ENCODE peak calls at places on chromosomes 2 and 18, in ten cellular contexts. One of them, this sample, is unnamed.

GRCh38 chr2:183162362-183162761 is 38.1 kb downstream of the NUP35 start:
- DNase-seq in fibroblast of the conjunctiva: peak; percentile 4
- DNase-seq in left colon: no peak
- DNase-seq in neural crest cell: no peak
- DNase-seq in psoas muscle: no peak
- DNase-seq in foreskin keratinocyte: peak; percentile 15
- DNase-seq in choroid plexus epithelial cell: peak; percentile 65
- DNase-seq in lower lobe of right lung: no peak
- DNase-seq in NCI-H1436: no peak
- DNase-seq in activated CD8-positive, alpha-beta memory T cell treated with anti-CD3 and anti-CD28 coated beads, Interleukin-2, amount 10 ng/mL, durations not matched to agents 7 days and 5 days: no peak
- DNase-seq in this sample: no peak

GRCh38 chr2:72220170-72220569 is 72.5 kb upstream of the CYP26B1 start:
- DNase-seq in fibroblast of the conjunctiva: no peak
- DNase-seq in left colon: no peak
- DNase-seq in neural crest cell: peak; percentile 12
- DNase-seq in psoas muscle: no peak
- DNase-seq in foreskin keratinocyte: no peak
- DNase-seq in choroid plexus epithelial cell: peak; percentile 30
- DNase-seq in lower lobe of right lung: no peak
- DNase-seq in NCI-H1436: no peak
- DNase-seq in activated CD8-positive, alpha-beta memory T cell treated with anti-CD3 and anti-CD28 coated beads, Interleukin-2, amount 10 ng/mL, durations not matched to agents 7 days and 5 days: no peak
- DNase-seq in this sample: no peak

GRCh38 chr18:76679259-76679658 is 143.1 kb upstream of the ZNF236 start:
- DNase-seq in fibroblast of the conjunctiva: no peak
- DNase-seq in left colon: no peak
- DNase-seq in neural crest cell: no peak
- DNase-seq in psoas muscle: no peak
- DNase-seq in foreskin keratinocyte: no peak
- DNase-seq in choroid plexus epithelial cell: peak; percentile 37
- DNase-seq in lower lobe of right lung: no peak
- DNase-seq in NCI-H1436: peak; percentile 50
- DNase-seq in activated CD8-positive, alpha-beta memory T cell treated with anti-CD3 and anti-CD28 coated beads, Interleukin-2, amount 10 ng/mL, durations not matched to agents 7 days and 5 days: no peak
- DNase-seq in this sample: no peak

GRCh38 chr18:63309422-63309821 is 10.1 kb downstream of the BCL2 start:
- DNase-seq in fibroblast of the conjunctiva: no peak
- DNase-seq in left colon: no peak
- DNase-seq in neural crest cell: no peak
- DNase-seq in psoas muscle: no peak
- DNase-seq in foreskin keratinocyte: no peak
- DNase-seq in choroid plexus epithelial cell: no peak
- DNase-seq in lower lobe of right lung: no peak
- DNase-seq in NCI-H1436: no peak
- DNase-seq in activated CD8-positive, alpha-beta memory T cell treated with anti-CD3 and anti-CD28 coated beads, Interleukin-2, amount 10 ng/mL, durations not matched to agents 7 days and 5 days: peak; percentile 57
- DNase-seq in this sample: no peak

GRCh38 chr2:237437566-237437965 is 23.6 kb upstream of the COL6A3 start:
- DNase-seq in fibroblast of the conjunctiva: no peak
- DNase-seq in left colon: no peak
- DNase-seq in neural crest cell: no peak
- DNase-seq in psoas muscle: no peak
- DNase-seq in foreskin keratinocyte: no peak
- DNase-seq in choroid plexus epithelial cell: no peak
- DNase-seq in lower lobe of right lung: no peak
- DNase-seq in NCI-H1436: no peak
- DNase-seq in activated CD8-positive, alpha-beta memory T cell treated with anti-CD3 and anti-CD28 coated beads, Interleukin-2, amount 10 ng/mL, durations not matched to agents 7 days and 5 days: no peak
- DNase-seq in this sample: no peak

GRCh38 chr18:21604711-21605110 is 4.2 kb upstream of the ESCO1 start:
- DNase-seq in fibroblast of the conjunctiva: no peak
- DNase-seq in left colon: no peak
- DNase-seq in neural crest cell: no peak
- DNase-seq in psoas muscle: no peak
- DNase-seq in foreskin keratinocyte: no peak
- DNase-seq in choroid plexus epithelial cell: peak; percentile 31
- DNase-seq in lower lobe of right lung: no peak
- DNase-seq in NCI-H1436: no peak
- DNase-seq in activated CD8-positive, alpha-beta memory T cell treated with anti-CD3 and anti-CD28 coated beads, Interleukin-2, amount 10 ng/mL, durations not matched to agents 7 days and 5 days: no peak
- DNase-seq in this sample: no peak

GRCh38 chr2:36425771-36426340 is 70.3 kb downstream of the CRIM1 start:
- DNase-seq in fibroblast of the conjunctiva: no peak
- DNase-seq in left colon: no peak
- DNase-seq in neural crest cell: no peak
- DNase-seq in psoas muscle: no peak
- DNase-seq in foreskin keratinocyte: no peak
- DNase-seq in choroid plexus epithelial cell: no peak
- DNase-seq in lower lobe of right lung: no peak
- DNase-seq in NCI-H1436: no peak
- DNase-seq in activated CD8-positive, alpha-beta memory T cell treated with anti-CD3 and anti-CD28 coated beads, Interleukin-2, amount 10 ng/mL, durations not matched to agents 7 days and 5 days: no peak
- DNase-seq in this sample: no peak

GRCh38 chr18:61394983-61395382 is 61.8 kb downstream of the CDH20 start:
- DNase-seq in fibroblast of the conjunctiva: no peak
- DNase-seq in left colon: no peak
- DNase-seq in neural crest cell: no peak
- DNase-seq in psoas muscle: no peak
- DNase-seq in foreskin keratinocyte: no peak
- DNase-seq in choroid plexus epithelial cell: peak; percentile 26
- DNase-seq in lower lobe of right lung: no peak
- DNase-seq in NCI-H1436: no peak
- DNase-seq in activated CD8-positive, alpha-beta memory T cell treated with anti-CD3 and anti-CD28 coated beads, Interleukin-2, amount 10 ng/mL, durations not matched to agents 7 days and 5 days: no peak
- DNase-seq in this sample: no peak

GRCh38 chr2:96404446-96405373 is 69.1 kb downstream of the NCAPH start:
- DNase-seq in fibroblast of the conjunctiva: no peak
- DNase-seq in left colon: peak; percentile 57
- DNase-seq in neural crest cell: no peak
- DNase-seq in psoas muscle: peak; percentile 61
- DNase-seq in foreskin keratinocyte: no peak
- DNase-seq in choroid plexus epithelial cell: no peak
- DNase-seq in lower lobe of right lung: peak; percentile 59
- DNase-seq in NCI-H1436: no peak
- DNase-seq in activated CD8-positive, alpha-beta memory T cell treated with anti-CD3 and anti-CD28 coated beads, Interleukin-2, amount 10 ng/mL, durations not matched to agents 7 days and 5 days: no peak
- DNase-seq in this sample: peak; percentile 74

GRCh38 chr2:157918319-157918718 is 42.2 kb upstream of the ACVR1 start:
- DNase-seq in fibroblast of the conjunctiva: no peak
- DNase-seq in left colon: no peak
- DNase-seq in neural crest cell: no peak
- DNase-seq in psoas muscle: no peak
- DNase-seq in foreskin keratinocyte: no peak
- DNase-seq in choroid plexus epithelial cell: no peak
- DNase-seq in lower lobe of right lung: no peak
- DNase-seq in NCI-H1436: no peak
- DNase-seq in activated CD8-positive, alpha-beta memory T cell treated with anti-CD3 and anti-CD28 coated beads, Interleukin-2, amount 10 ng/mL, durations not matched to agents 7 days and 5 days: no peak
- DNase-seq in this sample: no peak

GRCh38 chr2:20781656-20782265 is 41.1 kb downstream of the LDAH start:
- DNase-seq in fibroblast of the conjunctiva: peak; percentile 12
- DNase-seq in left colon: no peak
- DNase-seq in neural crest cell: no peak
- DNase-seq in psoas muscle: no peak
- DNase-seq in foreskin keratinocyte: peak; percentile 4
- DNase-seq in choroid plexus epithelial cell: peak; percentile 61
- DNase-seq in lower lobe of right lung: no peak
- DNase-seq in NCI-H1436: no peak
- DNase-seq in activated CD8-positive, alpha-beta memory T cell treated with anti-CD3 and anti-CD28 coated beads, Interleukin-2, amount 10 ng/mL, durations not matched to agents 7 days and 5 days: peak; percentile 42
- DNase-seq in this sample: no peak

GRCh38 chr2:191202209-191202721 is 42.9 kb upstream of the MYO1B start:
- DNase-seq in fibroblast of the conjunctiva: no peak
- DNase-seq in left colon: no peak
- DNase-seq in neural crest cell: no peak
- DNase-seq in psoas muscle: no peak
- DNase-seq in foreskin keratinocyte: peak; percentile 96
- DNase-seq in choroid plexus epithelial cell: peak; percentile 88
- DNase-seq in lower lobe of right lung: no peak
- DNase-seq in NCI-H1436: no peak
- DNase-seq in activated CD8-positive, alpha-beta memory T cell treated with anti-CD3 and anti-CD28 coated beads, Interleukin-2, amount 10 ng/mL, durations not matched to agents 7 days and 5 days: no peak
- DNase-seq in this sample: no peak

GRCh38 chr18:45772081-45772480 is 48.1 kb downstream of the SLC14A1 start:
- DNase-seq in fibroblast of the conjunctiva: no peak
- DNase-seq in left colon: no peak
- DNase-seq in neural crest cell: no peak
- DNase-seq in psoas muscle: no peak
- DNase-seq in foreskin keratinocyte: no peak
- DNase-seq in choroid plexus epithelial cell: no peak
- DNase-seq in lower lobe of right lung: no peak
- DNase-seq in NCI-H1436: no peak
- DNase-seq in activated CD8-positive, alpha-beta memory T cell treated with anti-CD3 and anti-CD28 coated beads, Interleukin-2, amount 10 ng/mL, durations not matched to agents 7 days and 5 days: no peak
- DNase-seq in this sample: no peak

GRCh38 chr2:101387151-101387807 is at the start of gene CREG2:
- DNase-seq in fibroblast of the conjunctiva: no peak
- DNase-seq in left colon: no peak
- DNase-seq in neural crest cell: peak; percentile 70
- DNase-seq in psoas muscle: peak; percentile 72
- DNase-seq in foreskin keratinocyte: no peak
- DNase-seq in choroid plexus epithelial cell: peak; percentile 56
- DNase-seq in lower lobe of right lung: peak; percentile 77
- DNase-seq in NCI-H1436: no peak
- DNase-seq in activated CD8-positive, alpha-beta memory T cell treated with anti-CD3 and anti-CD28 coated beads, Interleukin-2, amount 10 ng/mL, durations not matched to agents 7 days and 5 days: peak; percentile 59
- DNase-seq in this sample: peak; percentile 75

GRCh38 chr2:46650556-46651001 is 171.2 kb downstream of the TMEM247 start:
- DNase-seq in fibroblast of the conjunctiva: peak; percentile 88
- DNase-seq in left colon: peak; percentile 63
- DNase-seq in neural crest cell: peak; percentile 70
- DNase-seq in psoas muscle: no peak
- DNase-seq in foreskin keratinocyte: no peak
- DNase-seq in choroid plexus epithelial cell: peak; percentile 95
- DNase-seq in lower lobe of right lung: no peak
- DNase-seq in NCI-H1436: peak; percentile 70
- DNase-seq in activated CD8-positive, alpha-beta memory T cell treated with anti-CD3 and anti-CD28 coated beads, Interleukin-2, amount 10 ng/mL, durations not matched to agents 7 days and 5 days: peak; percentile 77
- DNase-seq in this sample: peak; percentile 80

GRCh38 chr2:1781291-1782080 is 37.2 kb upstream of the PXDN start:
- DNase-seq in fibroblast of the conjunctiva: no peak
- DNase-seq in left colon: no peak
- DNase-seq in neural crest cell: no peak
- DNase-seq in psoas muscle: no peak
- DNase-seq in foreskin keratinocyte: no peak
- DNase-seq in choroid plexus epithelial cell: no peak
- DNase-seq in lower lobe of right lung: no peak
- DNase-seq in NCI-H1436: no peak
- DNase-seq in activated CD8-positive, alpha-beta memory T cell treated with anti-CD3 and anti-CD28 coated beads, Interleukin-2, amount 10 ng/mL, durations not matched to agents 7 days and 5 days: peak; percentile 82
- DNase-seq in this sample: peak; percentile 17

GRCh38 chr2:151051584-151052220 is 210.0 kb downstream of the RBM43 start:
- DNase-seq in fibroblast of the conjunctiva: peak; percentile 46
- DNase-seq in left colon: no peak
- DNase-seq in neural crest cell: peak; percentile 14
- DNase-seq in psoas muscle: no peak
- DNase-seq in foreskin keratinocyte: no peak
- DNase-seq in choroid plexus epithelial cell: peak; percentile 80
- DNase-seq in lower lobe of right lung: no peak
- DNase-seq in NCI-H1436: peak; percentile 35
- DNase-seq in activated CD8-positive, alpha-beta memory T cell treated with anti-CD3 and anti-CD28 coated beads, Interleukin-2, amount 10 ng/mL, durations not matched to agents 7 days and 5 days: no peak
- DNase-seq in this sample: no peak

GRCh38 chr18:3281456-3282400 is 19.8 kb downstream of the MYL12B start:
- DNase-seq in fibroblast of the conjunctiva: peak; percentile 79
- DNase-seq in left colon: no peak
- DNase-seq in neural crest cell: no peak
- DNase-seq in psoas muscle: no peak
- DNase-seq in foreskin keratinocyte: no peak
- DNase-seq in choroid plexus epithelial cell: peak; percentile 89
- DNase-seq in lower lobe of right lung: no peak
- DNase-seq in NCI-H1436: peak; percentile 70
- DNase-seq in activated CD8-positive, alpha-beta memory T cell treated with anti-CD3 and anti-CD28 coated beads, Interleukin-2, amount 10 ng/mL, durations not matched to agents 7 days and 5 days: no peak
- DNase-seq in this sample: no peak

GRCh38 chr2:240235149-240235803 is 94.8 kb upstream of the OTOS start:
- DNase-seq in fibroblast of the conjunctiva: no peak
- DNase-seq in left colon: peak; percentile 21
- DNase-seq in neural crest cell: no peak
- DNase-seq in psoas muscle: peak; percentile 51
- DNase-seq in foreskin keratinocyte: no peak
- DNase-seq in choroid plexus epithelial cell: no peak
- DNase-seq in lower lobe of right lung: peak; percentile 43
- DNase-seq in NCI-H1436: no peak
- DNase-seq in activated CD8-positive, alpha-beta memory T cell treated with anti-CD3 and anti-CD28 coated beads, Interleukin-2, amount 10 ng/mL, durations not matched to agents 7 days and 5 days: no peak
- DNase-seq in this sample: no peak

GRCh38 chr2:231795525-231796327 is 9.5 kb downstream of the COPS7B start:
- DNase-seq in fibroblast of the conjunctiva: peak; percentile 53
- DNase-seq in left colon: peak; percentile 79
- DNase-seq in neural crest cell: no peak
- DNase-seq in psoas muscle: no peak
- DNase-seq in foreskin keratinocyte: peak; percentile 69
- DNase-seq in choroid plexus epithelial cell: peak; percentile 79
- DNase-seq in lower lobe of right lung: no peak
- DNase-seq in NCI-H1436: no peak
- DNase-seq in activated CD8-positive, alpha-beta memory T cell treated with anti-CD3 and anti-CD28 coated beads, Interleukin-2, amount 10 ng/mL, durations not matched to agents 7 days and 5 days: no peak
- DNase-seq in this sample: peak; percentile 85

GRCh38 chr2:45759310-45759851 is 107.9 kb downstream of the PRKCE start:
- DNase-seq in fibroblast of the conjunctiva: no peak
- DNase-seq in left colon: no peak
- DNase-seq in neural crest cell: no peak
- DNase-seq in psoas muscle: peak; percentile 72
- DNase-seq in foreskin keratinocyte: no peak
- DNase-seq in choroid plexus epithelial cell: peak; percentile 58
- DNase-seq in lower lobe of right lung: no peak
- DNase-seq in NCI-H1436: no peak
- DNase-seq in activated CD8-positive, alpha-beta memory T cell treated with anti-CD3 and anti-CD28 coated beads, Interleukin-2, amount 10 ng/mL, durations not matched to agents 7 days and 5 days: no peak
- DNase-seq in this sample: no peak

GRCh38 chr2:233414273-233414654 is 60.0 kb downstream of the DGKD start:
- DNase-seq in fibroblast of the conjunctiva: no peak
- DNase-seq in left colon: no peak
- DNase-seq in neural crest cell: no peak
- DNase-seq in psoas muscle: peak; percentile 74
- DNase-seq in foreskin keratinocyte: no peak
- DNase-seq in choroid plexus epithelial cell: no peak
- DNase-seq in lower lobe of right lung: no peak
- DNase-seq in NCI-H1436: no peak
- DNase-seq in activated CD8-positive, alpha-beta memory T cell treated with anti-CD3 and anti-CD28 coated beads, Interleukin-2, amount 10 ng/mL, durations not matched to agents 7 days and 5 days: no peak
- DNase-seq in this sample: peak; percentile 28

GRCh38 chr2:140869107-140869506 is 1261.7 kb downstream of the LRP1B start:
- DNase-seq in fibroblast of the conjunctiva: no peak
- DNase-seq in left colon: no peak
- DNase-seq in neural crest cell: no peak
- DNase-seq in psoas muscle: no peak
- DNase-seq in foreskin keratinocyte: no peak
- DNase-seq in choroid plexus epithelial cell: no peak
- DNase-seq in lower lobe of right lung: no peak
- DNase-seq in NCI-H1436: no peak
- DNase-seq in activated CD8-positive, alpha-beta memory T cell treated with anti-CD3 and anti-CD28 coated beads, Interleukin-2, amount 10 ng/mL, durations not matched to agents 7 days and 5 days: no peak
- DNase-seq in this sample: no peak

GRCh38 chr2:62455957-62456692 is 49.9 kb downstream of the TMEM17 start:
- DNase-seq in fibroblast of the conjunctiva: no peak
- DNase-seq in left colon: no peak
- DNase-seq in neural crest cell: no peak
- DNase-seq in psoas muscle: no peak
- DNase-seq in foreskin keratinocyte: no peak
- DNase-seq in choroid plexus epithelial cell: no peak
- DNase-seq in lower lobe of right lung: no peak
- DNase-seq in NCI-H1436: no peak
- DNase-seq in activated CD8-positive, alpha-beta memory T cell treated with anti-CD3 and anti-CD28 coated beads, Interleukin-2, amount 10 ng/mL, durations not matched to agents 7 days and 5 days: no peak
- DNase-seq in this sample: no peak

This sample was measured in stomach.